ENCODE peak calls at places on chromosomes 16 and 17, in four cellular contexts. E, I, K and B are unnamed samples.

GRCh38 chr16:53435066-53435688 is 906 bp downstream of the RBL2 start:
- DNase-seq in I (peak; percentile 89), K (peak; percentile 94), E (peak; percentile 92), B (peak; percentile 89)

GRCh38 chr17:57682667-57683066 is 62.4 kb downstream of the CCDC182 start:
- DNase-seq in E (no peak), K (no peak), I (no peak), B (no peak)

GRCh38 chr16:49810769-49811315 is 45.1 kb downstream of the ZNF423 start:
- DNase-seq in E (no peak), I (no peak), K (no peak), B (no peak)

GRCh38 chr16:84633622-84634021 is 14.7 kb upstream of the KLHL36 start:
- DNase-seq in I (no peak), K (no peak), E (no peak), B (no peak)

GRCh38 chr16:30040221-30040620 is 9.2 kb upstream of the TLCD3B start:
- DNase-seq in K (no peak), I (no peak), E (no peak), B (no peak)

GRCh38 chr16:4505356-4506153 is 29.4 kb downstream of the HMOX2 start:
- DNase-seq in E (no peak), K (no peak), I (no peak), B (no peak)

GRCh38 chr16:19974607-19975006 is 90.0 kb upstream of the GPRC5B start:
- DNase-seq in E (no peak), I (no peak), K (no peak), B (no peak)

GRCh38 chr17:59830007-59830630 is 62.6 kb downstream of the TUBD1 start:
- DNase-seq in K (no peak), I (no peak), E (peak; percentile 93), B (peak; percentile 63)

GRCh38 chr16:26569793-26570192 is 496.9 kb upstream of the C16orf82 start:
- DNase-seq in I (peak; percentile 18), K (peak; percentile 15), E (peak; percentile 20), B (no peak)

GRCh38 chr16:80615751-80616150 is 75.0 kb downstream of the DYNLRB2 start:
- DNase-seq in I (no peak), K (no peak), E (no peak), B (no peak)

GRCh38 chr17:61926831-61927210 is 961 bp downstream of the INTS2 start:
- DNase-seq in K (no peak), E (no peak), I (no peak), B (peak; percentile 61)

GRCh38 chr17:10875984-10876555 is 38.2 kb upstream of the PIRT start:
- DNase-seq in E (peak; percentile 57), K (peak; percentile 40), I (peak; percentile 47), B (peak; percentile 17)

GRCh38 chr17:78706271-78706915 is 75.7 kb downstream of the CYTH1 start:
- DNase-seq in E (peak; percentile 79), K (no peak), I (no peak), B (peak; percentile 58)

GRCh38 chr17:34658796-34659195 is 79.4 kb downstream of the TMEM132E start:
- DNase-seq in E (no peak), K (no peak), I (no peak), B (no peak)

GRCh38 chr17:42282478-42283080 is 5.7 kb upstream of the STAT5A start:
- DNase-seq in I (no peak), K (no peak), E (no peak), B (no peak)

GRCh38 chr17:81026266-81027036 is 8.5 kb upstream of the BAIAP2 start:
- DNase-seq in I (no peak), E (no peak), K (no peak), B (no peak)

GRCh38 chr17:44977740-44978584 is 9.9 kb upstream of the C1QL1 start:
- DNase-seq in K (no peak), E (no peak), I (no peak), B (no peak)

GRCh38 chr16:3573146-3573815 is 3.9 kb downstream of the NLRC3 start:
- DNase-seq in E (no peak), I (no peak), K (no peak), B (no peak)

GRCh38 chr16:15847621-15848175 is 9.1 kb downstream of the MYH11 start:
- DNase-seq in E (no peak), I (no peak), K (no peak), B (no peak)

GRCh38 chr17:81492202-81492601 is 20.4 kb downstream of the ACTG1 start:
- DNase-seq in I (no peak), K (no peak), E (no peak), B (no peak)

GRCh38 chr16:75288596-75289120 is 37.2 kb upstream of the BCAR1 start:
- DNase-seq in I (no peak), E (no peak), K (no peak), B (no peak)

GRCh38 chr16:88478115-88478514 is 25.0 kb downstream of the ZFPM1 start:
- DNase-seq in K (no peak), E (no peak), I (no peak), B (no peak)

DNA sequence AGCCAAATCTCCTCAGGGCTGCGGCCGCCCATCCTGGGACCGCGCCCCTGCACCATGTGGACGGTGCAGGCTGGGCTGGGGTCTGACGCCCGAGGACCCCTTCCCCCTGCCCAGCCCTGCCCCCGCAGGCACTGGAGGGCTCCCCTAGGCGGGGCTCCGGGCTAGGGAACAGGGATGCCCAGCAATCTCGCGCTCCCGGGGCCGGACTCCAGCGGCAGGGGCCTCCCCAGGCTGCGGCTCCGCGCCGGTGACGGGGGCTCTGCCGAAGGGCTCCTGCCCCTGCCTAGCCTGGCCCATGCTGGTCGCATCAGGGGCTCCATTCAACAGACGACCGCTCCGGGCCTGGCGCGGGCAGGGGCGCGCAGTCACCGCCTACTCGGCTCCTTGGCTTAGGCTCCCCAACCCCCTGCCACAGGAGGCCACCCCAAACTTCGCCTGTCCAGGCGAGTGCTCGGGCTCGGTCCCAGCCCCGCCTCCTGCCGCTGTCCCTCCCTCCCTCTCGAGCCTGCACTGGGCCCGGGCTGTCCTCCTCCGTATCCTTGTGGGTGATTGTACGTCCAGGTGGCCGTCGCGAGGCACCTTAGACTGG is 27.4 kb upstream of the ADORA2B start:
- DNase-seq in I (no peak), K (no peak), E (no peak), B (no peak)
- TF ChIP-seq RAD21 in I (no peak), K (no peak), E (no peak), B (no peak)

GRCh38 chr17:55421179-55421934 is at the start of gene MMD:
- DNase-seq in E (no peak), K (no peak), I (peak; percentile 20), B (no peak)

GRCh38 chr17:55420776-55421178 is 858 bp downstream of the MMD start:
- DNase-seq in K (no peak), I (peak; percentile 51), E (no peak), B (no peak)

GRCh38 chr17:55418369-55419268 is 3.0 kb downstream of the MMD start:
- DNase-seq in E (no peak), K (no peak), I (no peak), B (no peak)

GRCh38 chr17:55417411-55418268 is 4.0 kb downstream of the MMD start:
- DNase-seq in K (no peak), I (no peak), E (no peak), B (no peak)

GRCh38 chr17:55420067-55420775 is 1.4 kb downstream of the MMD start:
- DNase-seq in I (peak; percentile 23), K (no peak), E (no peak), B (no peak)
- TF ChIP-seq RFX5 in I (no peak), K (no peak), E (no peak), B (no peak)

DNA sequence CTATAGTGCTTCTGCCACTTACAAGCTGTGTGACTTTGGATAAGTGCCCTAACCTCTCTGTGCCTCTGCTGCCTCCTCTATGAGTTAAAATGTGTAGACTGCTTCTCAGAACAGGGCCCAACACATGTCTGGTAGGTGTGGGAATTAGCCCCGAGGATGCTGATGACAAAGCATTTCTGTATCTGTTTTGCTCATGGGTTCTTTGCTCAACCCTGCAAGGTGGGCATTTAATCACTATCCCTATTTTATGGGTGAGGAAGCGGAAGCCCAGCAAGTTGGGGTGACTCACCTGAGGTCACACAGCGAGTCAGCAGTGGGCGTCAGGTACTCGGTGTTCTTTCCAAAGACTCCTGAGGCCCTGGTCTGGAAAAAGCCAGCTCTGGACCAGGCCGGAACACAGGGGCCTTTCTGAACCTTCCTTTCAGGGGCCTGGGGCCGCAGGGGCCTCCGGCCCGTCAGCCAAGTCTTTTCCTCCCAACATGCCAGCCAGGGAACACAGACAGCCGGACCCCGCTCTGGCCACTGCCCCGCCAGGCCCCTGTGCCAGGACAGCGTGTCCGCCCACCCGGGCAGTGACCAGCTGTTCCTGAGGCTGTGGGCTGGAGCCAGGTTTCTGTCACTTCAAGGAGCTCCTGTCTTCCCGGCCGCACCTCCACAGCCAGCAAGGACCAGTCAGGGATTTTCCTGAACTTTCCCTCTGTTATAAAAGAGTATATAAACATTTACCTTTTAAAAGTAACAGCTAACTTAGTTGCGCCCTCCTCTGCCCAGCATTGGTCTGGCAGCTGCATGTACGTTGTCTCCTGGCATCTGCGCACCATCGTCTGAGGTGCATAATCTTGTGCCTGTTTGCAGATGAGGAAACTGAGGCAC is 62.5 kb downstream of the SREBF1 start:
- DNase-seq in K (no peak), E (peak; percentile 74), I (no peak), B (peak; percentile 52)
- TF ChIP-seq MAZ in K (no peak), E (no peak), I (no peak), B (no peak)

DNA sequence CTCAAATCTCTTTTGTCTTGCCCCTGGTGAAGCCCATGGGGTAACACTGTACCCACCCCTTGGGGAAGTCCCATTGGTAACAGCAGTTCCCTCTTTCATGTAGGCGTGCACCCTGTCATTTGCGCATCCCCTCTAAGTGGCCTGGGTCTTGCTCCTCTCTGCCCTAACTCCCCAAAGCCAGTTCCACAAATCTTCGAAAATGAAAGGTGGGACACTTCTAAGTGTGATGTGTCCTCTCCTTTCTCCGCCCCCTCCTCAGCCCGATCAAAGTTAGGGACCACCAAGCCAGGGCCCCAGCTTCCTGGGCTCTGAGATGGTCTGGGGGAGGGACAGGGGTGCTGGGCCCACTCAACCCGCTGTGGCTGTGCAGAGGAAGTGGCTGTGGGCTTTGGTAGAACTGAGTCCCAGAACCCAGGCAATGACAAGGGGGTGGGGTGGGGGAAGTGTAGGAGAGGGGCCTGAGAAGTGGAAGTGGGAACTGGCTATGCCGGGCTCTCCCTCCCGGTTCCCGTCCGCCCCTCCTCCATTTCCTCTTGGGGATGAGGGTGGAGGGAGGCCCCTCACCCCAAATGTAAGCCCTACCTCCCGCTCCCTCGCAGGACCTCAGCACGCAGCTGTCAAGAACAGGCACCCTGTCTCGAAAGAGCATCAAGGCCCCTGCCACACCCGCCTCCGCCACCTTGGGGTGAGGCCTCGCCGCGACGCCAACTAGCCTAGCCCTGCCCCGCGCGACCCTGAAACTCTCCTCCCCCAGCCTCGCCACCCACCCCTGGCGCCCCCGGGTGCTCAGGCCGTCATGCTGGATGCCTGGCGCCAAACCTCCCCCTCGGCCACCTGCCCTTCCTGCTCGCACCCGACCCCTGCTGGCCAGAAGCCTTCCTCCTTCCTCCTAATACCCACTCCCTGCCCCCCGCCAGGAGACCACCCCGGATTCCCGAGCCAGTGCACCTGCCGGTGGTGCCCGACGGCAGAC is 8.7 kb downstream of the ABI3 start:
- DNase-seq in K (no peak), I (peak; percentile 26), E (no peak), B (no peak)
- TF ChIP-seq RAD21 in K (no peak), I (peak; percentile 13), E (peak; percentile 26), B (no peak)